ENCODE peak calls at places on chromosomes 6 and 20, in five cellular contexts. E is cardiac muscle cell, F is AG04450, T is body of pancreas, Q is heart right ventricle. M is an unnamed sample.

GRCh38 chr6:139883776-139884175 is 509.3 kb upstream of the CITED2 start:
- DNase-seq in F (no peak), E (no peak), T (no peak), Q (no peak), M (no peak)

GRCh38 chr20:13800728-13801134 is 15.9 kb downstream of the NDUFAF5 start:
- DNase-seq in F (peak; percentile 78), T (peak; percentile 97), Q (peak; percentile 91), E (peak; percentile 30), M (peak; percentile 77)

GRCh38 chr20:23601715-23602114 is 4.0 kb downstream of the CST9 start:
- DNase-seq in E (no peak), T (no peak), F (no peak), Q (no peak), M (no peak)

GRCh38 chr20:57703013-57703412 is 6.8 kb downstream of the PMEPA1 start:
- DNase-seq in E (no peak), F (no peak), Q (no peak), T (no peak), M (no peak)

GRCh38 chr6:17021539-17021889 is 80.3 kb upstream of the STMND1 start:
- DNase-seq in Q (no peak), E (no peak), F (peak; percentile 74), T (no peak), M (no peak)

GRCh38 chr20:6600336-6600735 is 167.2 kb upstream of the BMP2 start:
- DNase-seq in T (no peak), Q (no peak), E (no peak), F (no peak), M (no peak)

GRCh38 chr6:4358414-4359107 is 223.2 kb upstream of the ECI2 start:
- DNase-seq in Q (peak; percentile 91), E (no peak), T (peak; percentile 89), F (peak; percentile 95), M (peak; percentile 85)

GRCh38 chr6:26296857-26297648 is 67.9 kb upstream of the BTN3A2 start:
- DNase-seq in Q (no peak), E (no peak), F (no peak), T (no peak), M (no peak)

GRCh38 chr6:84553527-84553926 is 210.9 kb downstream of the TBX18 start:
- DNase-seq in Q (no peak), E (no peak), T (no peak), F (no peak), M (no peak)

GRCh38 chr6:129102741-129103140 is 219.8 kb downstream of the LAMA2 start:
- DNase-seq in F (no peak), Q (peak; percentile 67), T (peak; percentile 18), E (no peak), M (no peak)

GRCh38 chr6:90462102-90462501 is 124.8 kb downstream of the MAP3K7 start:
- DNase-seq in Q (no peak), T (no peak), F (no peak), E (no peak), M (no peak)

GRCh38 chr20:2162125-2162822 is 60.6 kb downstream of the STK35 start:
- DNase-seq in F (no peak), Q (no peak), E (no peak), T (no peak), M (no peak)

GRCh38 chr20:55977723-55978481 is 27.4 kb downstream of the CBLN4 start:
- DNase-seq in Q (no peak), T (peak; percentile 18), F (no peak), E (no peak), M (peak; percentile 32)

GRCh38 chr6:56914791-56915658 is 39.9 kb upstream of the BEND6 start:
- DNase-seq in E (no peak), T (peak; percentile 22), Q (peak; percentile 33), F (no peak), M (no peak)

GRCh38 chr6:88491266-88491665 is 325.1 kb upstream of the CNR1 start:
- DNase-seq in T (no peak), Q (no peak), E (no peak), F (no peak), M (no peak)

GRCh38 chr20:37956099-37956498 is 53.2 kb downstream of the VSTM2L start:
- DNase-seq in T (no peak), F (peak; percentile 24), E (no peak), Q (no peak), M (no peak)

DNA sequence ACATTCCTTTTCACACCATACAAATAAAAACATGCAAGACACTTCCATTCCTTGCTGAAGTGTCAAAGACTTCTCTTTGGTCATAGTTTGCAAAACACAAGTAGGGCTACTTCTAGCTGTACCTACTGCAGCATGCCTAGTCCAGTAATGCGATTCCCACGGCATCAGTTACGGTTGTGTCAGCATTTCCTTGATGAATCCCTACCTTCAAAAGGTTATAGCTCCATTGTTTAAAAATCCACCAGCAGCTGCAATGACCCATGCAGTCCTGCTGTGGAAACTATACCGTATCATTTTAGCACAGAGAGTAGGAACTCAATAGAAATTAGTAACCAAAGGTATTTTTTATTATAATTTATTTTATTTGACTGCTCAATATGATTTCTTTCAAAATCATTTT is 1371.5 kb downstream of the EPHA7 start:
- DNase-seq in T (no peak), E (peak; percentile 25), F (no peak), Q (no peak), M (no peak)
- H3K4me3 ChIP-seq in T (no peak overlapping the region), E (no peak overlapping the region), F (no peak overlapping the region), Q (no peak overlapping the region), M (no peak overlapping the region)

GRCh38 chr6:149864578-149865535 is 698 bp upstream of the LRP11 start:
- DNase-seq in E (peak; percentile 61), T (peak; percentile 54), F (no peak), Q (peak; percentile 46), M (peak; percentile 39)

GRCh38 chr6:149861603-149862423 is 2.3 kb downstream of the LRP11 start:
- DNase-seq in E (no peak), F (no peak), T (peak; percentile 46), Q (no peak), M (no peak)

GRCh38 chr6:149862901-149863595 is 1.1 kb downstream of the LRP11 start:
- DNase-seq in T (peak; percentile 86), Q (peak; percentile 71), F (no peak), E (peak; percentile 81), M (peak; percentile 90)

GRCh38 chr6:149863846-149864577 is at the start of gene LRP11:
- DNase-seq in F (no peak), E (peak; percentile 92), T (peak; percentile 93), Q (peak; percentile 75), M (peak; percentile 82)

DNA sequence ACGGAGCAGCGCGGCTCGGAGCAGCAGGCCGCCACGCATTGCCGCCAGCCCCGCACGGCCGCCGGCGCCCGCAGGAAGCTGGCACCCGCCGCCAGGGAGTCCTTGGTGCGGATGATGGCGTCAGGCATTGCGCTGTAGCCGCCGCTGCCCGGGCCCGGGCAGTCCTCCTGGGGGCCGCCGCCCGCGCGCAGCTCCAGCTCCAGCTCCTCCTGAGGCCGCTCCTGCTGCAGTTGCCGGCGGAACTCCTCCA is 638 bp downstream of the LRP11 start:
- DNase-seq in E (no peak), T (no peak), F (no peak), Q (no peak), M (no peak)
- H3K27ac ChIP-seq in E (peak overlapping the region; percentile 18), T (peak overlapping the region; percentile 97), F (no peak overlapping the region), Q (peak overlapping the region; percentile 88), M (peak overlapping the region; percentile 96)

DNA sequence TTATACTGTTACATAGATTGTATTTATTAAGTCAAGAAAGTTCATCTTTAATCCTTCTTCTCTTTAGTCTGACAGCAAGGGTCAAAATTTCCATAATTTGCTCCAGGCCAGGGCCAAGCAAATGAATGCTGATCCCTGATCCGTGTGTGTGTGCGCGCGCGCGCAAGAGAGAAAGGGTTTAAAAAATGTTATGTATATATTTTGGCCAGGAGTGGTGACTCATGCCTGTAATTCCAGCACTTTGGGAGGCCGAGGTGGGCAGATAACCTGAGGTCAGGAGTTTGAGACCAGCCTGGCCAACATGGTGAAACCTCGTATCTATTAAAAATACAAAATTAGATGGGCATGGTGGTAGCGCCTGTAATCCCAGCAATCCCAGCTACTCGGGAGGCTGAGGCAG is 61.7 kb downstream of the GTF2H5 start:
- DNase-seq in E (no peak), Q (no peak), F (no peak), T (no peak), M (no peak)
- TF ChIP-seq CTCF in E (no peak), Q (no peak), F (no peak), T (no peak), M (no peak)

DNA sequence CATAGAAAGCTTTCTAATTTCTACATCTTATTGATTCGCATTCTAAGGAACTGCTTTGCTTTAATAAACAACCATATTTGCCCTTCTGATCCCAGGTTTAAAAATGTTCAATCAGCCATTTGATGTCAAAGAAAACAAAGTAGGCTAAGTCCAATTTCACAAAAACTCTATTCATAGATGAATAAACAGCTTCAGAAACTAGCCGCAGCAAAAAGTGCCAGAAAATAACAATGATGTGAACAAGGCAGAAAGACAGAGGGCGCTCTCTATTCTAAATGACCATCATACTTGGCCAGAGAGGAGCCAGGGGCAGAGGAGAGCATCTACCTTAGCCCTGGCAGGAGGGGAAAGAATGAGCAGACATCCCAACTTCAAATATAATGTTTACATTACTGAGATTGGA is 9.7 kb downstream of the CNKSR3 start:
- DNase-seq in Q (no peak), F (no peak), E (peak; percentile 23), T (peak; percentile 19), M (no peak)
- H3K4me3 ChIP-seq in Q (no peak overlapping the region), F (no peak overlapping the region), E (no peak overlapping the region), T (no peak overlapping the region), M (no peak overlapping the region)

M was measured in breast epithelium.